ENCODE peak calls at places on chromosomes 2 and 18, in five cellular contexts. One of them, this sample, is unnamed. For H3K27me3, the result is how much of the 10 kb centered on the place peaks cover.

GRCh38 chr18:72834731-72835130 is 33.1 kb downstream of the NETO1 start:
- DNase-seq in Karpas-422: no peak
- DNase-seq in lower lobe of right lung: no peak
- DNase-seq in spleen: no peak
- DNase-seq in neuronal stem cell: no peak
- DNase-seq in this sample: no peak

GRCh38 chr2:235937092-235937491 is 231.1 kb downstream of the GBX2 start:
- DNase-seq in Karpas-422: no peak
- DNase-seq in lower lobe of right lung: no peak
- DNase-seq in spleen: no peak
- DNase-seq in neuronal stem cell: no peak
- DNase-seq in this sample: no peak

GRCh38 chr2:23499419-23499818 is 114.4 kb downstream of the KLHL29 start:
- DNase-seq in Karpas-422: no peak
- DNase-seq in lower lobe of right lung: no peak
- DNase-seq in spleen: no peak
- DNase-seq in neuronal stem cell: no peak
- DNase-seq in this sample: no peak

GRCh38 chr2:98826856-98827255 is 95.9 kb upstream of the MGAT4A start:
- DNase-seq in Karpas-422: no peak
- DNase-seq in lower lobe of right lung: no peak
- DNase-seq in spleen: no peak
- DNase-seq in neuronal stem cell: no peak
- DNase-seq in this sample: no peak

GRCh38 chr2:211751853-211752252 is 786.7 kb downstream of the ERBB4 start:
- DNase-seq in Karpas-422: no peak
- DNase-seq in lower lobe of right lung: no peak
- DNase-seq in spleen: no peak
- DNase-seq in neuronal stem cell: no peak
- DNase-seq in this sample: no peak

GRCh38 chr2:121196132-121196848 is 88.7 kb downstream of the TFCP2L1 start:
- DNase-seq in Karpas-422: no peak
- DNase-seq in lower lobe of right lung: peak
- DNase-seq in spleen: no peak
- DNase-seq in neuronal stem cell: no peak
- DNase-seq in this sample: peak

GRCh38 chr2:37880546-37880945 is 44.5 kb upstream of the RMDN2 start:
- DNase-seq in Karpas-422: peak
- DNase-seq in lower lobe of right lung: no peak
- DNase-seq in spleen: no peak
- DNase-seq in neuronal stem cell: no peak
- DNase-seq in this sample: no peak

GRCh38 chr2:19739256-19739655 is 162.5 kb downstream of the TTC32 start:
- DNase-seq in Karpas-422: no peak
- DNase-seq in lower lobe of right lung: no peak
- DNase-seq in spleen: no peak
- DNase-seq in neuronal stem cell: no peak
- DNase-seq in this sample: no peak

GRCh38 chr2:196957881-196958525 is 31.5 kb upstream of the PGAP1 start:
- DNase-seq in Karpas-422: no peak
- DNase-seq in lower lobe of right lung: no peak
- DNase-seq in spleen: no peak
- DNase-seq in neuronal stem cell: peak
- DNase-seq in this sample: no peak

GRCh38 chr2:179234658-179235240 is 29.9 kb downstream of the SESTD1 start:
- DNase-seq in Karpas-422: no peak
- DNase-seq in lower lobe of right lung: no peak
- DNase-seq in spleen: no peak
- DNase-seq in neuronal stem cell: no peak
- DNase-seq in this sample: no peak

GRCh38 chr2:9554841-9555337 is 741 bp downstream of the ADAM17 start:
- DNase-seq in Karpas-422: peak
- DNase-seq in lower lobe of right lung: no peak
- DNase-seq in spleen: no peak
- DNase-seq in neuronal stem cell: no peak
- DNase-seq in this sample: peak

GRCh38 chr2:10123281-10123680 is 742 bp downstream of the RRM2 start:
- DNase-seq in Karpas-422: peak
- DNase-seq in lower lobe of right lung: no peak
- DNase-seq in spleen: peak
- DNase-seq in neuronal stem cell: no peak
- DNase-seq in this sample: no peak

GRCh38 chr2:63977904-63978303 is 41.3 kb downstream of the VPS54 start:
- DNase-seq in Karpas-422: no peak
- DNase-seq in lower lobe of right lung: no peak
- DNase-seq in spleen: no peak
- DNase-seq in neuronal stem cell: no peak
- DNase-seq in this sample: no peak

GRCh38 chr18:32037616-32038015 is 19.0 kb downstream of the RNF125 start:
- DNase-seq in Karpas-422: no peak
- DNase-seq in lower lobe of right lung: no peak
- DNase-seq in spleen: no peak
- DNase-seq in neuronal stem cell: no peak
- DNase-seq in this sample: no peak

GRCh38 chr2:237720444-237720843 is 78.1 kb upstream of the RBM44 start:
- DNase-seq in Karpas-422: no peak
- DNase-seq in lower lobe of right lung: no peak
- DNase-seq in spleen: no peak
- DNase-seq in neuronal stem cell: no peak
- DNase-seq in this sample: no peak

GRCh38 chr2:50995610-50996009 is 36.3 kb downstream of the NRXN1 start:
- DNase-seq in Karpas-422: no peak
- DNase-seq in lower lobe of right lung: no peak
- DNase-seq in spleen: no peak
- DNase-seq in neuronal stem cell: no peak
- DNase-seq in this sample: no peak

GRCh38 chr2:20130821-20131645 is 79.6 kb upstream of the LAPTM4A start:
- DNase-seq in Karpas-422: no peak
- DNase-seq in lower lobe of right lung: no peak
- DNase-seq in spleen: no peak
- DNase-seq in neuronal stem cell: no peak
- DNase-seq in this sample: no peak

GRCh38 chr2:126900646-126901319 is 2.1 kb downstream of the TEX51 start:
- DNase-seq in Karpas-422: peak
- DNase-seq in lower lobe of right lung: peak
- DNase-seq in spleen: peak
- DNase-seq in neuronal stem cell: no peak
- DNase-seq in this sample: no peak

GRCh38 chr18:10989486-10989885 is 159.9 kb downstream of the PIEZO2 start:
- DNase-seq in Karpas-422: no peak
- DNase-seq in lower lobe of right lung: no peak
- DNase-seq in spleen: no peak
- DNase-seq in neuronal stem cell: no peak
- DNase-seq in this sample: no peak

GRCh38 chr2:72003796-72004195 is 143.9 kb downstream of the CYP26B1 start:
- DNase-seq in Karpas-422: no peak
- DNase-seq in lower lobe of right lung: no peak
- DNase-seq in spleen: no peak
- DNase-seq in neuronal stem cell: no peak
- DNase-seq in this sample: no peak

GRCh38 chr2:191243154-191243553 is 2.0 kb upstream of the MYO1B start:
- DNase-seq in Karpas-422: peak
- DNase-seq in lower lobe of right lung: no peak
- DNase-seq in spleen: no peak
- DNase-seq in neuronal stem cell: no peak
- DNase-seq in this sample: no peak

GRCh38 chr2:118371500-118371899 is 283.2 kb downstream of the INSIG2 start:
- DNase-seq in Karpas-422: peak
- DNase-seq in lower lobe of right lung: no peak
- DNase-seq in spleen: no peak
- DNase-seq in neuronal stem cell: peak
- DNase-seq in this sample: no peak

GRCh38 chr18:55582325-55582724 is 5.7 kb downstream of the TCF4 start:
- DNase-seq in Karpas-422: no peak
- DNase-seq in lower lobe of right lung: no peak
- DNase-seq in spleen: no peak
- DNase-seq in neuronal stem cell: peak
- DNase-seq in this sample: no peak

GRCh38 chr2:96203130-96204028 is 5.2 kb downstream of the STARD7 start:
- DNase-seq in Karpas-422: no peak
- DNase-seq in lower lobe of right lung: no peak
- DNase-seq in spleen: no peak
- DNase-seq in neuronal stem cell: no peak
- DNase-seq in this sample: no peak

GRCh38 chr2:149901231-149901859 is 313.8 kb upstream of the MMADHC start:
- DNase-seq in Karpas-422: no peak
- DNase-seq in lower lobe of right lung: no peak
- DNase-seq in spleen: no peak
- DNase-seq in neuronal stem cell: no peak
- DNase-seq in this sample: no peak

GRCh38 chr2:205702576-205702975 is 20.3 kb downstream of the NRP2 start:
- DNase-seq in Karpas-422: no peak
- DNase-seq in lower lobe of right lung: no peak
- DNase-seq in spleen: no peak
- DNase-seq in neuronal stem cell: no peak
- DNase-seq in this sample: no peak

GRCh38 chr2:23925702-23926288 is 1.1 kb downstream of the ATAD2B start:
- DNase-seq in Karpas-422: peak
- DNase-seq in lower lobe of right lung: no peak
- DNase-seq in spleen: no peak
- DNase-seq in neuronal stem cell: peak
- DNase-seq in this sample: no peak

DNA sequence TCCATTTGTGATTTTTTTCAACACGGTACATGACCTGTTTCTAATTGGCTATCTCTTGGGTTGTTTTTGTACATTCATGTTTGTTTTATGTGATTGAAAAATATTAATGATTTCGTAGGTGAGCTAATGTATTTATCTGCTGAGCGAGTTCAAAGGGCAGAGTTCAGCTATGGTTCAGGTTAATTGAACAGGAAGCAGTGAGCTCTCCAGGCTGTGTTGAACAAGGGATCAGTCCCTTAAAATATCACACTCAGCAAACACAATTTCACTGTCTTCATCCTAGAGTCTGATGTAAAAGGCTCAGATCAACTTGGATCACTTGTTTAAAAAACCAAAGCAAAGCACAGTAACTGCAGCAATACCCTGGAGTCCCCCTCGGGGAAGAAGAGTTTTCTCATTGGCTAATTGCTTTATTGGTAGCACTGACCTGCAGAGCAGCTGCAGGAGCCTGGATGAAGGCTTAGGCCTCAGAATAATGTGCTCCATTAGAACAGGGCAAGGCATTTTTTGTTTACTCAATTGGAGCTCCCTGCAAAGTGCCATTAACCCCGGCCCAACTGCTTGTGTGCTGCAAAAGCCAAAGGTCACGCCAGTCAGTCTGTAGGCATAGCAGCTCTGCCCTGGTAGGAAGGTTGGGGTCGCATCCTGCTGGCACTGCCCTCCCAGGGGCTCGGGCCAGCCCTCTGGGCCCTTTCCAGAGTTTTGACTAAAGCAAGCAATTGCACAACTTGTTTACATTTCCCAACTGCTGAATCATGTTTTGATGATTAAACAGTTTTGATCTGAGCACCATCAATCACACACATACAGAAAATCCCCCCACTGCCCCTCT is 10.5 kb downstream of the ONECUT2 start:
- DNase-seq in Karpas-422: no peak
- DNase-seq in lower lobe of right lung: no peak
- DNase-seq in spleen: no peak
- DNase-seq in neuronal stem cell: no peak
- DNase-seq in this sample: no peak
- H3K27me3 ChIP-seq in Karpas-422: under half
- H3K27me3 ChIP-seq in lower lobe of right lung: half or more
- H3K27me3 ChIP-seq in spleen: half or more
- H3K27me3 ChIP-seq in neuronal stem cell: under half
- H3K27me3 ChIP-seq in this sample: half or more

DNA sequence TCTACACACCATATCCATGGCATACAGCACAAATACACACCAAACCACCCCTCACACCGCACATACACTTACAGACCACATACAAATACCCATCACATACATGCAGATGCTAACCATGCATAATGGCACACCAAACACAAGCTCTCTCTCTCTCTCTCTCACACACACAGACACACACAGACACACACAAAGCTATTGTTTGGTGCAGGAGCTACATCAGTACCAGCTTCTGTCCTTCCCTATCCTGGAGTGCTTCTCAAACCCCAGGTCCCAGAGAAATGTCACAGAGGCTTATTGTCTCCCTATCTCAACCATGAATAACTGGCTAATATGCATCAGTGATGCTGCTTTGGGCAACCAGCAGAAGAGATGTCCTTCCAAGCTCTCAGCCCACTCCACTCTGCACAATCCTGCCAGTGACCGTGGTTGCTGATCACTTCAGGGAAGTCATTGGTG is 36.5 kb upstream of the ST3GAL5 start:
- DNase-seq in Karpas-422: no peak
- DNase-seq in lower lobe of right lung: no peak
- DNase-seq in spleen: no peak
- DNase-seq in neuronal stem cell: no peak
- DNase-seq in this sample: no peak
- H3K4me3 ChIP-seq in Karpas-422: no peak
- H3K4me3 ChIP-seq in lower lobe of right lung: no peak
- H3K4me3 ChIP-seq in spleen: no peak
- H3K4me3 ChIP-seq in neuronal stem cell: no peak
- H3K4me3 ChIP-seq in this sample: no peak

GRCh38 chr18:9130806-9131205 is 5.8 kb upstream of the ANKRD12 start:
- DNase-seq in Karpas-422: no peak
- DNase-seq in lower lobe of right lung: no peak
- DNase-seq in spleen: no peak
- DNase-seq in neuronal stem cell: no peak
- DNase-seq in this sample: no peak
- H3K27ac ChIP-seq in Karpas-422: no peak
- H3K27ac ChIP-seq in lower lobe of right lung: no peak
- H3K27ac ChIP-seq in spleen: no peak
- H3K27ac ChIP-seq in neuronal stem cell: no peak
- H3K27ac ChIP-seq in this sample: no peak

GRCh38 chr18:23618862-23619387 is 32.6 kb upstream of the NPC1 start:
- DNase-seq in Karpas-422: no peak
- DNase-seq in lower lobe of right lung: peak
- DNase-seq in spleen: peak
- DNase-seq in neuronal stem cell: peak
- DNase-seq in this sample: peak
- H3K27me3 ChIP-seq in Karpas-422: under half
- H3K27me3 ChIP-seq in lower lobe of right lung: under half
- H3K27me3 ChIP-seq in spleen: under half
- H3K27me3 ChIP-seq in neuronal stem cell: under half
- H3K27me3 ChIP-seq in this sample: under half

This sample was measured in left lung.